ENCODE peak calls at places on chromosomes 4 and X, in six cellular contexts. W, P, D, F, B and T are unnamed samples.

GRCh38 chrX:71106427-71106826 is at the start of gene CXorf65:
- DNase-seq in B (no peak), W (no peak), F (no peak), P (no peak), D (no peak), T (no peak)

GRCh38 chr4:123109129-123109528 is 186.7 kb upstream of the NUDT6 start:
- DNase-seq in P (no peak), F (no peak), W (no peak), D (no peak), B (no peak), T (no peak)

GRCh38 chrX:7139202-7140081 is 8.1 kb upstream of the STS start:
- DNase-seq in F (no peak), B (no peak), D (no peak), W (peak; percentile 77), P (no peak), T (no peak)

GRCh38 chrX:6383911-6384310 is 151.0 kb downstream of the VCX3A start:
- DNase-seq in W (no peak), B (no peak), P (no peak), F (no peak), D (no peak), T (no peak)

GRCh38 chrX:56281789-56282188 is 49.6 kb downstream of the KLF8 start:
- DNase-seq in W (no peak), B (no peak), D (no peak), F (peak; percentile 15), P (no peak), T (no peak)

GRCh38 chr4:8710946-8711345 is 118.4 kb downstream of the CPZ start:
- DNase-seq in D (peak; percentile 17), B (no peak), F (no peak), P (no peak), W (no peak), T (no peak)

GRCh38 chrX:13985697-13986435 is 43.8 kb downstream of the GEMIN8 start:
- DNase-seq in D (no peak), P (no peak), F (no peak), W (no peak), B (no peak), T (no peak)

GRCh38 chr4:29311231-29311630 is 1408.9 kb upstream of the PCDH7 start:
- DNase-seq in F (no peak), D (no peak), P (no peak), W (peak; percentile 12), B (no peak), T (no peak)

GRCh38 chrX:68365356-68365755 is 67.9 kb downstream of the OPHN1 start:
- DNase-seq in W (no peak), F (no peak), D (no peak), B (no peak), P (no peak), T (no peak)

GRCh38 chr4:141711211-141711610 is 74.8 kb downstream of the IL15 start:
- DNase-seq in F (peak; percentile 37), D (no peak), P (no peak), B (no peak), W (peak; percentile 6), T (no peak)

GRCh38 chr4:148204171-148204570 is 238.0 kb downstream of the NR3C2 start:
- DNase-seq in W (no peak), F (no peak), B (no peak), P (no peak), D (no peak), T (no peak)

GRCh38 chrX:147917700-147918694 is 6.3 kb downstream of the FMR1 start:
- DNase-seq in F (no peak), B (peak; percentile 26), D (no peak), W (peak; percentile 61), P (no peak), T (no peak)

GRCh38 chr4:172868271-172868670 is 300.3 kb upstream of the GALNT7 start:
- DNase-seq in W (no peak), B (no peak), P (no peak), F (no peak), D (no peak), T (no peak)

GRCh38 chrX:154751121-154751668 is 318 bp upstream of the GAB3 start:
- DNase-seq in W (no peak), D (no peak), B (no peak), P (peak; percentile 56), F (no peak), T (no peak)

GRCh38 chr4:6591305-6591704 is 16.3 kb downstream of the MAN2B2 start:
- DNase-seq in D (no peak), W (no peak), P (no peak), F (no peak), B (peak; percentile 44), T (no peak)

GRCh38 chr4:175560628-175561027 is 251.4 kb downstream of the GPM6A start:
- DNase-seq in F (peak; percentile 25), P (no peak), W (peak; percentile 26), B (no peak), D (no peak), T (no peak)

GRCh38 chr4:73152893-73153292 is 83.4 kb upstream of the COX18 start:
- DNase-seq in F (no peak), D (no peak), W (no peak), P (no peak), B (no peak), T (no peak)

GRCh38 chrX:71809886-71810285 is 46.7 kb downstream of the CXorf49B start:
- DNase-seq in F (no peak), B (no peak), P (no peak), D (no peak), W (no peak), T (no peak)

GRCh38 chr4:123940604-123941003 is 544.0 kb downstream of the SPRY1 start:
- DNase-seq in B (no peak), F (no peak), P (no peak), D (no peak), W (no peak), T (no peak)

DNA sequence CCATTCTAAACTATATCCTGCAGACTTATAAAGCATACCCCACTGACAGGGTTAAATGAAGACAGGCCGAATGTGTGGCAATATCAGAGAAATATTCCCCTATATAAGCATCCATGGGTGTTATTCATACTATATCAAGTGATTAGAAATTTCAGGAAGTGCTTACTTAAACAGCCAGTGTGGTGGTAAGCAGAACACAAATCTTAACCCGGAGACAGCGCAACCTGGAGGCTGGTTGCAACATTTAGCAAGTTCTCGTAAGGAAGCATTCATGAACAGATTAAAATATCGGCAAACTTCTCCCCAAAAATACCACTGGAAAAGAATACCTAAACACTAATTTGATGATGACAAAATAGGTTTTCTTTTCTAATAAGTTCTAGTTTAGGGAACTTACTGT is 261.2 kb downstream of the CBLL2 start:
- DNase-seq in W (no peak), P (no peak), D (no peak), F (no peak), B (no peak), T (no peak)
- TF ChIP-seq CTCF in W (no peak), P (no peak), D (no peak), F (no peak), B (no peak), T (no peak)

GRCh38 chrX:80285131-80285773 is 135.0 kb upstream of the TENT5D start:
- DNase-seq in B (peak; percentile 2), D (peak; percentile 50), P (no peak), W (no peak), F (peak; percentile 63), T (no peak)
- TF ChIP-seq CTCF in B (peak; percentile 46), D (no peak), P (peak; percentile 23), W (no peak), F (peak; percentile 56), T (no peak)

DNA sequence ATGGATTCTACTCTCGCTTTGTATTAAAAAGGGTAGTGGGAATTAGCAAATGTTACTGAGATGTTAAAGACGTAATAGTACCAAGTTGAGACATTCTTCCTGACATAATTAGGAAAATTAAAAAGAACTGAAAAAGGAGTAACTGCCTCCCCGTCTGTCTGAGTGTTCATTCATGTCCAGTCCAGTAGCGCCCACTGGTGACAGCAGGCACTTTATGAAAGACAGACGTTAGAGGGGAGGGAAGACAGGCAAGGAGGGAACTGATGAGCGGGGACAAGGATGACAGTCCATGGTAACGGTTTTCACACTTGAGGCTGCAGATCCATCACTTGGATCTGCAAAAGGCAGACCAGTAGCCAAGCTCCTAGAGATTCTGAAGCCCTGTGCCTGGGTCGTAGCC is 326.7 kb downstream of the STK32B start:
- DNase-seq in F (no peak), P (no peak), D (no peak), W (no peak), B (no peak), T (no peak)
- TF ChIP-seq CTCF in F (no peak), P (no peak), D (no peak), W (peak; percentile 31), B (no peak), T (no peak)

GRCh38 chr4:88659061-88659889 is 38.4 kb downstream of the NAP1L5 start:
- DNase-seq in B (peak; percentile 47), P (peak; percentile 47), W (peak; percentile 62), F (peak; percentile 79), D (peak; percentile 64), T (no peak)
- TF ChIP-seq CTCF in B (peak; percentile 73), P (peak; percentile 81), W (peak; percentile 74), F (peak; percentile 69), D (peak; percentile 53), T (no peak)

DNA sequence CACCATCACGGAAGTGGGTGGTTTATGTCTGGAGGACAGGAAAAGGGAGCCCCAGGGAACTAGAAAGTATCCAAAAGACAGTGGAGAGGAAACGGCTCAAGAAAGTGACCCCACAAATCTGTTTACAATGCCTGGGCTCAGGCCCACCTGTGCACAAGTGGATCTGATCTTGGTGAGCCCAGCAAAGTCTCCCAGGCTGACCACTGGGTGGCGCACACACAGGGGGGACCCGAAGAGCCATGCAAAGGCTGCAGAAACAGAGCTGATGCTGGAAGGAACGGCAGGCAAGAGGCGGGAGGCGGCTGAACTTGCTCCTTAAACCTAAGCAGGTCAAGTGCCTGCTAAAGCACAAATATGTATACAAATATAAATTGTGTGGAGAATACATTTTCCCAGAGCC is 9.6 kb downstream of the HAUS7 start:
- DNase-seq in D (peak; percentile 69), F (peak; percentile 57), B (peak; percentile 61), W (no peak), P (peak; percentile 35), T (no peak)
- TF ChIP-seq CTCF in D (peak; percentile 39), F (peak; percentile 56), B (peak; percentile 70), W (peak; percentile 51), P (peak; percentile 40), T (no peak)

DNA sequence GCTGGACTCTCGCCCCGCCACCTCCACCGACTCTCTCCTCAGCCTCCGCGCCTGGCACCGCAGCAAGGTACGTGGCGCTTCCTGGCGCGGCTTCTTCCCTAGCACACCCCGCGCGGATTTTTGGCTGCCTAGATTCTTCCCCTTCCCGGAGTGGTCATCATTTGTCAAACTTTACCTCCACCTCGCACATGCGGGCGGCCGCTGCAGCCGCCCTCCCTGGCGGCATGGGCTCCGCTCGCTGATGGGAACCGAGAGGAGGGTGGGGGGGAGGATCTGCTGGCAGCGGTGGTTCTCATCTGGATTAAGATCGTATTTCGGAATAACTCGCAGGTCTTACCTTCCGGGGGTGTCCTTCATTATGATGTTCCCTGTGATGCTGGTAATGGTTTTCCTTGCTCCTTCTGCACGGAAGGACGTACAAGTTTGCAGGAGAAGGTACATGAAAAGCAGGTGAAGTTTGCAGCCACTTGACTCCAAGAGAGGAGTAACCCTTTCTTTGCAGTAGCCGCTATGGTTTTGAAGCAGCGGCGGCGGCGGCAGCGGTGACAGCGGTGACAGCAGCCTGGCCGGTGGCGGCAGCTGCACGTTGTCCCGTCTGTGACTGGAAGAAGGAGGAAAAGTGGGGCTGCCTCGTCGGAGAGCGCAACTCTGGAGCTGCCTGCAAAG is 2183.9 kb upstream of the TENM3 start:
- DNase-seq in F (peak; percentile 56), P (no peak), B (peak; percentile 32), W (peak; percentile 1), D (no peak), T (no peak)
- TF ChIP-seq CTCF in F (no peak), P (no peak), B (no peak), W (no peak), D (no peak), T (no peak)

GRCh38 chrX:115147220-115147619 is 42.0 kb upstream of the RBMXL3 start:
- DNase-seq in B (peak; percentile 3), D (no peak), W (peak; percentile 17), P (no peak), F (no peak), T (no peak)
- TF ChIP-seq CTCF in B (peak; percentile 15), D (peak; percentile 9), W (peak; percentile 27), P (peak; percentile 49), F (peak; percentile 59), T (no peak)